ENCODE peak calls at places on chromosomes 4 and X, in four cellular contexts. O, Q, W and R are unnamed samples.

GRCh38 chr4:106803107-106803506 is 233.0 kb downstream of the DKK2 start:
- DNase-seq in W (no peak), O (no peak), Q (no peak), R (no peak)

GRCh38 chrX:133781174-133781573 is 204.2 kb downstream of the GPC3 start:
- DNase-seq in O (no peak), Q (no peak), W (no peak), R (no peak)

GRCh38 chrX:131812847-131813825 is 210.0 kb upstream of the STK26 start:
- DNase-seq in Q (no peak), O (peak), W (no peak), R (no peak)

GRCh38 chr4:184165291-184165690 is 52.4 kb downstream of the ENPP6 start:
- DNase-seq in Q (no peak), O (no peak), W (no peak), R (no peak)

GRCh38 chrX:74579597-74580209 is 34.7 kb downstream of the RLIM start:
- DNase-seq in Q (no peak), O (no peak), W (no peak), R (no peak)

GRCh38 chrX:101691823-101692222 is 32.2 kb upstream of the ARMCX2 start:
- DNase-seq in O (no peak), W (no peak), Q (no peak), R (no peak)

GRCh38 chr4:147755567-147756295 is 23.8 kb downstream of the ARHGAP10 start:
- DNase-seq in Q (no peak), W (no peak), O (no peak), R (no peak)

GRCh38 chr4:169024762-169025161 is 14.7 kb upstream of the CBR4 start:
- DNase-seq in O (no peak), W (no peak), Q (no peak), R (no peak)

GRCh38 chr4:33625762-33626161 is 2618.6 kb downstream of the ARAP2 start:
- DNase-seq in O (no peak), W (no peak), Q (no peak), R (no peak)

GRCh38 chr4:136691607-136692006 is 840.7 kb downstream of the PCDH18 start:
- DNase-seq in O (no peak), Q (no peak), W (no peak), R (no peak)

GRCh38 chrX:123184858-123185251 is 777 bp downstream of the GRIA3 start:
- DNase-seq in Q (no peak), O (peak), W (peak), R (peak)

GRCh38 chrX:130793966-130794365 is 109.0 kb downstream of the ENOX2 start:
- DNase-seq in O (no peak), Q (no peak), W (no peak), R (no peak)

GRCh38 chrX:12396584-12396983 is 258.3 kb downstream of the FRMPD4 start:
- DNase-seq in O (no peak), Q (no peak), W (no peak), R (no peak)

GRCh38 chr4:157983300-157983699 is 189.5 kb downstream of the GASK1B start:
- DNase-seq in W (no peak), O (no peak), Q (no peak), R (no peak)

GRCh38 chr4:157980158-157980557 is 192.7 kb downstream of the GASK1B start:
- DNase-seq in Q (no peak), W (no peak), O (no peak), R (no peak)

GRCh38 chr4:157977086-157977485 is 195.7 kb downstream of the GASK1B start:
- DNase-seq in O (no peak), Q (no peak), W (no peak), R (no peak)

GRCh38 chr4:157984285-157984911 is 188.4 kb downstream of the GASK1B start:
- DNase-seq in O (no peak), W (no peak), Q (no peak), R (no peak)

GRCh38 chr4:157978680-157979361 is 194.0 kb downstream of the GASK1B start:
- DNase-seq in Q (peak), O (no peak), W (peak), R (peak)
- TF ChIP-seq CTCF in Q (peak), O (peak), W (peak), R (peak)

GRCh38 chr4:66571145-66571544 is 900.9 kb upstream of the EPHA5 start:
- DNase-seq in O (no peak), W (no peak), Q (no peak), R (no peak)

GRCh38 chr4:66572949-66573348 is 902.7 kb upstream of the EPHA5 start:
- DNase-seq in O (no peak), Q (no peak), W (no peak), R (no peak)

GRCh38 chr4:66577922-66578321 is 907.6 kb upstream of the EPHA5 start:
- DNase-seq in Q (no peak), O (no peak), W (no peak), R (no peak)

GRCh38 chr4:66575024-66575696 is 904.9 kb upstream of the EPHA5 start:
- DNase-seq in W (no peak), O (no peak), Q (no peak), R (no peak)

GRCh38 chr4:66574145-66574978 is 904.1 kb upstream of the EPHA5 start:
- DNase-seq in O (no peak), Q (no peak), W (no peak), R (no peak)
- TF ChIP-seq CTCF in O (no peak), Q (no peak), W (no peak), R (no peak)

GRCh38 chrX:39733745-39734144 is 364.0 kb downstream of the BCOR start:
- DNase-seq in O (no peak), W (no peak), Q (no peak), R (no peak)

GRCh38 chrX:39739585-39739984 is 358.2 kb downstream of the BCOR start:
- DNase-seq in Q (no peak), O (peak), W (no peak), R (no peak)

GRCh38 chrX:39740078-39740477 is 357.7 kb downstream of the BCOR start:
- DNase-seq in O (no peak), W (no peak), Q (no peak), R (no peak)

GRCh38 chrX:39734174-39734776 is 363.5 kb downstream of the BCOR start:
- DNase-seq in Q (no peak), O (no peak), W (no peak), R (no peak)

GRCh38 chrX:39736219-39737211 is 361.2 kb downstream of the BCOR start:
- DNase-seq in Q (peak), O (peak), W (no peak), R (no peak)
- TF ChIP-seq CTCF in Q (no peak), O (no peak), W (no peak), R (no peak)

DNA sequence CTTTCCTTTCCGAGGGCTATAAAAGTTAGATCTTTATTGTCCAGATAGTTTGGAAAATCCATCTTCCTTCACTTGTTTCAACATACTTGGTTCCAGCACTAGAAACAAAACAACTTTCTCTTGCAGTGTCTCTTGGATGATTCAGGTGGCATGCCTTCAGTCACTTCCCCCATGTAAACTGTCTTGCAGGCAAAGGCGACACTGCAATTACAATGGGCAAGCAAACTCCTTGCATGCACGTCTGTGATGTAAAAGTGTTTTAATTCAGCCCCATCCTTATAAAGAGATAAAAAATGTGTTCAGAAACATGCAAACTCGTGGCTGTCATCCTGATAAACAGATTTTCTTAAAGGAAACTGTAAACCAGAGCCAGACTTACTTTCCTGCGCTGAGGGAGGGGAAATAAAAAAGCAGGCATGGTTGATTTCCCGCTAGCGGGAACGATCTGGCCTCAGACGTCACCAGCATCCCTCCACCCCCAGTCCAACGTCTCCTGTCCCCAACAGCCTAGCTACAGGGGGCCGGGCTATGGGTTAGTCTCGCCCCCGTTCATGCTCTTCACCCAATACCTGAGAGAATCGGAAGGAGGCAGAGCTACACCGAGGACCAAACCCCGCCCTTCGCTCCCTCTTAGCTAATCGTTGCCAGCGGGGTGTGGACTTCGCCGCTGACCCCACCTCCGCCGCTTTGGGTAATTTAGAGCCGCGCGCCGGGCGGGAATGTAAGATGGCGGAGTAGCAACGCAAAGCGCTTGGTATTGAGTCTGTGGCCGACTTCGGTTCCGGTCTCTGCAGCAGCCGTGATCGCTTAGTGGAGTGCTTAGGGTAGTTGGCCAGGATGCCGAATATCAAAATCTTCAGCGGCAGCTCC is at the start of gene PRPS1:
- DNase-seq in W (peak), Q (peak), O (peak), R (peak)
- TF ChIP-seq CTCF in W (no peak), Q (peak), O (no peak), R (no peak)

DNA sequence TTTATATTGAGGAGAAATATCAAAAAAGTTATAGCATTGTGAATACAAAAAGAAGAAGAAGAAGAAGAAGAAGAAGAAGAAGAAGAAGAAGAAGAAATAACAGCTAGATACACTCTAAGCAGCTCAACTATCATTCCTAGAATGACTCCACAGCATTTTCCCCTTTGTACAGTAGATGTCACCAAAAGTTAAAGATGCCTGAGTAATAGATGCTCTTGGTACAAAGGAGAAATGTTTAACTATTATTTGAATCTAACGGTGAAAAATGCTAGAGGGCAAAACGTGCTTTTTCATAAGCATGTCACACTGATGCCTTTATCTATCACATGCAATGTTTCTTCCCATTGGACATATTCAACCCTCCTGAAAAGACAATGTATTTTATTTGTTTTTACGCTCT is 178.4 kb upstream of the GPRIN3 start:
- DNase-seq in O (no peak), W (no peak), Q (no peak), R (no peak)
- TF ChIP-seq CTCF in O (peak), W (no peak), Q (no peak), R (no peak)

GRCh38 chrX:155046811-155047528 is 20.3 kb downstream of the FUNDC2 start:
- DNase-seq in O (no peak), W (no peak), Q (no peak), R (no peak)

GRCh38 chrX:155046129-155046810 is 19.6 kb downstream of the FUNDC2 start:
- DNase-seq in Q (no peak), O (no peak), W (no peak), R (no peak)

GRCh38 chrX:155052738-155053498 is 18.0 kb downstream of the CMC4 start:
- DNase-seq in Q (no peak), W (no peak), O (no peak), R (no peak)

GRCh38 chrX:155053656-155054055 is 17.3 kb downstream of the CMC4 start:
- DNase-seq in O (no peak), Q (no peak), W (no peak), R (no peak)

GRCh38 chrX:155048997-155049619 is 21.8 kb downstream of the CMC4 start:
- DNase-seq in O (peak), W (peak), Q (no peak), R (peak)
- TF ChIP-seq CTCF in O (peak), W (peak), Q (peak), R (peak)

DNA sequence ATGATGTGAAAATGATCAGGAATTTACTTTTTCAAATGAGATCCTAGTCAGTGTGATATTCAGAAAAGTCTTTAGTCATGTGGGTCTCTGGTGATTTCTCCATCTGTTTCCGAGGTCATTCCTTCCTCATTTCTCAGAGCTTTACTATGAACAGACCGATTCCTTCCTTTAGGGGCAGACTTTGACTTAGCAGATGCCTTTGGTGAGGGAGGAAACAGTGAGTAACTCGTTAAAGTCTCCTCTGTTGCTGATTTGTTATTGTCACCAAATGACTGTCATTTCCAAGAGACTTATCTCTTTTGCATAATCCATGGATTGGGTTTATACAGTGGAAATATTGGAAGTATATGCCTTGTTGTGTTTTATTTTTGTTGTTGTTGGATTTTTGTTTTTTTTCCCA is 76.2 kb upstream of the CD99 start:
- DNase-seq in W (no peak), O (no peak), Q (no peak), R (no peak)
- TF ChIP-seq CTCF in W (peak), O (no peak), Q (peak), R (peak)

GRCh38 chrX:71475906-71476305 is 57.0 kb upstream of the OGT start:
- DNase-seq in O (no peak), W (no peak), Q (no peak), R (no peak)
- TF ChIP-seq CTCF in O (no peak), W (no peak), Q (no peak), R (no peak)